ENCODE peak calls at places on chromosomes 13 and 19, in eight cellular contexts. H, Q, M, S, B, Z, L and I are unnamed samples.

GRCh38 chr13:40787062-40787461 is 2.3 kb upstream of the SLC25A15 start:
- DNase-seq in S (no peak), M (no peak), H (no peak), Q (no peak), L (no peak), B (no peak), Z (no peak), I (no peak)

GRCh38 chr13:50365683-50366391 is 350.6 kb downstream of the KCNRG start:
- DNase-seq in L (peak; percentile 59), Z (no peak), M (peak; percentile 55), H (no peak), Q (no peak), B (peak; percentile 13), S (no peak), I (no peak)

GRCh38 chr13:41177616-41178015 is 16.8 kb downstream of the KBTBD7 start:
- DNase-seq in S (peak; percentile 55), Z (no peak), Q (no peak), B (no peak), H (no peak), L (no peak), M (no peak), I (no peak)

GRCh38 chr19:16404396-16404795 is 67.4 kb downstream of the EPS15L1 start:
- DNase-seq in L (no peak), Q (no peak), M (no peak), B (no peak), S (no peak), Z (no peak), H (no peak), I (no peak)

GRCh38 chr13:91232716-91233115 is 114.8 kb upstream of the MIR17HG start:
- DNase-seq in B (no peak), M (no peak), H (no peak), L (no peak), Z (no peak), Q (no peak), S (no peak), I (no peak)

GRCh38 chr19:41321600-41322270 is 11.8 kb downstream of the CCDC97 start:
- DNase-seq in H (no peak), B (peak; percentile 60), Q (no peak), M (no peak), Z (no peak), L (no peak), S (no peak), I (peak; percentile 55)

GRCh38 chr19:10222201-10222890 is 8.8 kb downstream of the S1PR2 start:
- DNase-seq in M (no peak), Q (no peak), B (no peak), L (no peak), Z (no peak), S (no peak), H (no peak), I (no peak)

GRCh38 chr13:51714663-51715168 is 89.2 kb downstream of the DHRS12 start:
- DNase-seq in L (no peak), H (no peak), B (no peak), M (no peak), Z (no peak), S (peak; percentile 27), Q (no peak), I (no peak)

GRCh38 chr13:54607421-54607820 is 1578.8 kb downstream of the OLFM4 start:
- DNase-seq in H (no peak), M (no peak), Z (no peak), S (no peak), Q (no peak), L (no peak), B (no peak), I (no peak)

GRCh38 chr19:5131866-5132561 is 163.1 kb downstream of the KDM4B start:
- DNase-seq in Q (no peak), L (no peak), M (no peak), Z (no peak), S (no peak), B (peak; percentile 71), H (no peak), I (no peak)

GRCh38 chr13:111511805-111512504 is 191.5 kb downstream of the TEX29 start:
- DNase-seq in H (no peak), L (no peak), Z (no peak), M (no peak), S (no peak), B (no peak), Q (no peak), I (no peak)

GRCh38 chr13:96993660-96994029 is 631 bp downstream of the OXGR1 start:
- DNase-seq in Q (no peak), S (no peak), H (no peak), Z (no peak), B (peak; percentile 10), M (no peak), L (no peak), I (no peak)

GRCh38 chr19:50741179-50741933 is 18.2 kb downstream of the CLEC11A start:
- DNase-seq in M (no peak), Z (no peak), B (peak; percentile 31), L (no peak), S (no peak), Q (no peak), H (no peak), I (no peak)

GRCh38 chr13:30835442-30835841 is 70.6 kb upstream of the MEDAG start:
- DNase-seq in S (no peak), B (peak; percentile 75), M (no peak), Z (no peak), L (peak; percentile 80), H (no peak), Q (no peak), I (no peak)

GRCh38 chr19:49744946-49745381 is 18.1 kb downstream of the TSKS start:
- DNase-seq in H (no peak), L (no peak), Q (no peak), Z (no peak), M (no peak), B (no peak), S (no peak), I (no peak)

GRCh38 chr19:47351545-47351944 is 2.4 kb downstream of the DHX34 start:
- DNase-seq in M (no peak), S (no peak), H (no peak), B (no peak), L (peak; percentile 10), Z (no peak), Q (no peak), I (no peak)

GRCh38 chr13:92500192-92500591 is 726.4 kb upstream of the GPC6 start:
- DNase-seq in M (no peak), Q (no peak), S (no peak), Z (no peak), B (peak; percentile 16), H (no peak), L (no peak), I (no peak)

GRCh38 chr13:63190742-63191141 is 1775.1 kb upstream of the PCDH20 start:
- DNase-seq in S (no peak), M (no peak), Z (no peak), L (no peak), H (no peak), B (no peak), Q (no peak), I (no peak)
- H3K4me3 ChIP-seq in S (no peak overlapping the region), M (no peak overlapping the region), Z (no peak overlapping the region), L (no peak overlapping the region), H (no peak overlapping the region), B (no peak overlapping the region), Q (no peak overlapping the region), I (no peak overlapping the region)

DNA sequence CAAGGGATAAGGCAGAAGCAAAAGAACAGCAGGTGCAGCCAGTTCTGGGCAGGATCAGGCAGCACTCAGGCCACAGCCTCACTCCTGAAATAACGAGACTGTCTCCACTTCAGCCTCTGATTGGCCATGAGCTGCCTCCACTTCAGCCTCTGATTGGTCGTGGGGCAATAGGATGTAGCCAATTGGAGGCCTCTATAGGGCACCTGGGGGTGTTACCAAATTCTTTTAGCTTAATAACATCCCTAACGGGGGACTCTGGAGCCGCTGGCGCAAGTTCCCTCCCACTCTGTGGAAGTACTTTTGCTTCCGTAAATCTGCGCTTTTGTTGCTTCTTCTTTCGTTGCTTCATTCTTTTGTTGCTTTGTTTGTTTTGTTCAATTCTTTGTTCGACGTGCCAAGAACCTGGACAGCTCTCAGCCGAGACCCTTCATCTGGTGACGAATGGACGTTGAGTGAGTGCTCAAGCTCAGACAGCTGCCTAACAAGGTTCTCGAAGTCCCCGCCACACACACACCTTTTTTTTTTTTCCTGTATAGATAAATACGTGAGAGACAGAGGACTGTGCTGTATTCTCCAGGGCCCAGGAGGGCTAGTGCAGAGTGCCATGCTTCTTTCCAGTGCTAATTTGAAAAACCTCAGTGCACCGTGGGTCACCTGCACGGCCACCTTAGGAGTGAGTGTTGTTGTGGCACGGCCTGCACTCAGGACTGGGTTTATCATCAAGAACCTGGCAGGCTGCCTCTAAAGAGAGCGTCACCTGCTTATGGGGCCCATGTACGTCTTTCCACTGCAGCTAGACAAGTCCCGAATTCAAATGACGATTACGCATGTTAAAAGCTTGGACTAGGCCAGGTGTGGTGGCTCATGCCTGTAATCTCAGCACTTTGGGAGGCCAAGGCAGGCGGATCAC is 32.0 kb upstream of the TUBGCP3 start:
- DNase-seq in Z (no peak), H (no peak), B (peak; percentile 59), M (peak; percentile 76), Q (no peak), S (no peak), L (no peak), I (peak; percentile 5)
- H3K27me3 ChIP-seq in Z (no peaks in the 10 kb centered on the region), H (peaks cover 27% of the 10 kb centered on the region), B (peaks cover 4% of the 10 kb centered on the region), M (no peaks in the 10 kb centered on the region), Q (no peaks in the 10 kb centered on the region), S (no peaks in the 10 kb centered on the region), L (no peaks in the 10 kb centered on the region), I (peaks cover 7% of the 10 kb centered on the region)

GRCh38 chr13:101475536-101475935 is 23.1 kb downstream of the ITGBL1 start:
- DNase-seq in B (no peak), H (no peak), L (no peak), Z (no peak), M (no peak), S (no peak), Q (no peak), I (no peak)

GRCh38 chr13:101474419-101474957 is 22.0 kb downstream of the ITGBL1 start:
- DNase-seq in B (peak; percentile 61), Q (no peak), M (no peak), S (no peak), L (no peak), Z (no peak), H (peak; percentile 44), I (peak; percentile 84)

DNA sequence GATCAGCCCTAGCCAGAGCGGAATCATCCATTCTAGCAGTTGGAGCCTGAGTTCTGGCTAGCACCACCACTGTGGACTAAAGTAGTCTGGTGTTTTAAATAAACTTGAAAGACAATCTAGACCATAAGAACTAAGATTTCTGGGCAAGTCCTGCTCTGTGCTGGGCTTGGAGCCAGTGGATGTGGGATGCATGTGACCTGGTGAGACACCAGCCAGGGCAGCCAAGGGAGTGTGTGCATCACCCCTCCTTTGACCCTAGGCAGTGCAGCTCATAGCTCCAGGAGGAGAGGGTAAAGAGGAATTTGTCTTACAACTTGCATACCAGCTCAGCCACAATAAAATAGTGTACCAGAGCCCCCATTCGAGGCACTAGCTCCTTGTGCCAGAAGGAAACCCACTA is 21.0 kb downstream of the ITGBL1 start:
- DNase-seq in L (no peak), M (no peak), H (peak; percentile 62), Q (no peak), Z (no peak), B (no peak), S (no peak), I (no peak)
- H3K4me3 ChIP-seq in L (no peak overlapping the region), M (no peak overlapping the region), H (no peak overlapping the region), Q (no peak overlapping the region), Z (no peak overlapping the region), B (no peak overlapping the region), S (no peak overlapping the region), I (no peak overlapping the region)

DNA sequence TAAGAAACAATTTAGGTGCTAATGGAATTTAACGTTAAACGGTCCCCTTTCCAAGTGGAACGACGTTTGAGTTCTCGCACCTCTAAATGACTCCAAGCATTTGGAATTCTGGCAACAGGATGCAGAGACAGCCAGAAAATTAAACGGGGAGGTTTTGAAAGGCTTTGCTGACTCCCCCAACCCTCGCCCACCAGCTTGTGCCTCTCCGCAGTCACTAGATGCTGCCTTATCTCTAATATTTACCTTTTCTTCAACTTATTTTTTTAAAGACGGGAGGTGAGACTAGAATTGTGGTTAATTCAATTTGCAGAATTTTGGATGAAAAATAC is 2.5 kb downstream of the ZIC2 start:
- DNase-seq in L (no peak), Z (no peak), M (no peak), Q (no peak), B (no peak), H (no peak), S (no peak), I (no peak)
- H3K27me3 ChIP-seq in L (peaks cover 21% of the 10 kb centered on the region), Z (peaks cover 59% of the 10 kb centered on the region), M (peaks cover 29% of the 10 kb centered on the region), Q (peaks cover 98% of the 10 kb centered on the region), B (peaks cover 88% of the 10 kb centered on the region), H (peaks cover 99% of the 10 kb centered on the region), S (peaks cover 80% of the 10 kb centered on the region), I (peaks cover 31% of the 10 kb centered on the region)